ENCODE peak calls at places on chromosomes 13 and 19, in five cellular contexts. L is breast epithelium, U is thoracic aorta, I is astrocyte of the cerebellum, S is tibial nerve. Q is an unnamed sample.

GRCh38 chr19:6260912-6261636 is 18.7 kb downstream of the MLLT1 start:
- DNase-seq in U (no peak), L (no peak), S (no peak), I (no peak), Q (no peak)

GRCh38 chr19:873084-874019 is 13.9 kb downstream of the CFD start:
- DNase-seq in I (no peak), L (no peak), S (no peak), U (no peak), Q (no peak)

GRCh38 chr19:7494416-7495098 is 5.7 kb upstream of the PEX11G start:
- DNase-seq in L (peak), I (no peak), S (peak), U (no peak), Q (no peak)

GRCh38 chr19:8517551-8518442 is 3.8 kb upstream of the ZNF414 start:
- DNase-seq in S (peak), I (no peak), U (no peak), L (no peak), Q (no peak)

GRCh38 chr19:41802770-41803169 is 6.4 kb downstream of the CEACAM3 start:
- DNase-seq in L (no peak), U (no peak), I (no peak), S (no peak), Q (no peak)

GRCh38 chr19:29610213-29610573 is 4.1 kb downstream of the POP4 start:
- DNase-seq in S (no peak), U (no peak), L (no peak), I (no peak), Q (no peak)

GRCh38 chr19:40791349-40791748 is 7.6 kb upstream of the EGLN2 start:
- DNase-seq in U (no peak), S (no peak), I (no peak), L (no peak), Q (no peak)

GRCh38 chr13:35198821-35199220 is 256.8 kb downstream of the NBEA start:
- DNase-seq in L (no peak), I (no peak), S (no peak), U (no peak), Q (no peak)

GRCh38 chr13:113390874-113391497 is 27.1 kb upstream of the GRTP1 start:
- DNase-seq in I (no peak), S (no peak), L (no peak), U (no peak), Q (no peak)

GRCh38 chr13:41145136-41145908 is 12.7 kb upstream of the KBTBD6 start:
- DNase-seq in I (no peak), S (no peak), U (no peak), L (no peak), Q (no peak)

GRCh38 chr19:15487038-15487437 is 7.7 kb upstream of the PGLYRP2 start:
- DNase-seq in I (no peak), L (no peak), S (no peak), U (no peak), Q (no peak)

GRCh38 chr19:39342647-39343305 is 555 bp downstream of the SAMD4B start:
- DNase-seq in S (no peak), L (peak), U (no peak), I (no peak), Q (no peak)

GRCh38 chr19:39345956-39346355 is 3.7 kb downstream of the SAMD4B start:
- DNase-seq in S (no peak), L (no peak), U (no peak), I (no peak), Q (no peak)

GRCh38 chr19:39339636-39340035 is 2.6 kb upstream of the SAMD4B start:
- DNase-seq in S (no peak), L (no peak), I (no peak), U (no peak), Q (no peak)

GRCh38 chr19:39341122-39341719 is 1.0 kb upstream of the SAMD4B start:
- DNase-seq in I (no peak), S (no peak), L (peak), U (no peak), Q (no peak)

DNA sequence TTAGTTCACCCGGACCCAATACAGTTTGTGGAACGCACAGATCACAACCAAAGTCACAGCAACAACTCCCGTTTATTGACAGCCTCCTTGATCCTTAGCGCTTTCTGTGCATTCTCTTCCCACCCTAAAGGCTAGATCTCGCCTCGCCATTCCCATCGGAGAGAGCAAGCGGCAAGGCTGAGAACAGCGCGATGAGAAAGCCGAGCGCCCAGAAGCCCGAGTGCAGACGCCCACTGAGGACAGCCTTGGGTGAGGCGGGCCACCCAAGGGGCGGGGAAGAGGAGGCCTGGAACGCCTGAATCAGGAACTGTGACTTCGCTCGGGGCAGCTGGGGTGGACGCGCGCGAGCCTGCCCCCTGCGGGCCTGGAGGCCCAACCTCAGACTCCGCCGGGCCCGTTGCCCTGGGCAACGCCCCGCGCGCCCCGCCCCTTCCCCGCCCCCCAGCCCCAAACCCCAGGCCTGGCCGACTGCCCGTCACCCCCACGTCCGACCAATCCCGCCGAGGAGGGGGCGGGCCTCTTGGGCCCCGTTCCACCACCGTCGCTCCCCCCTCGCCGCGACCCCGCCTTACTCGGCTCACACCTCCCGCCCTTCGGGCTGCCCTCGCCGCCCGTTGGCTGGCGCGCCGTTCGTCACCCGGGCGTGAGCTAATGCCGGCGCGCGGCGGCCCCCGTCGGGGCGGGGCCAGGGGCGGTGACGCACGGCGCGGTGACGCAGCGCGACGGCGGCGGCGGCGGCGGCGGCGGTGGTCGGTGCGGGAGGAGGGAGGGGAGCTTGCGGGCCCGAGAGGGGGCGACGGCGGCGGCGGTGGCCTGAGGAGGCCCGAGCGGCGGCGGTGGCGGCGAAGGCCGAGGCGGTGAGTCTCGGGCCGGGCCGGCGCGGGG is at the start of gene SAMD4B:
- DNase-seq in U (peak), S (peak), I (peak), L (peak), Q (peak)
- TF ChIP-seq CTCF in U (peak), S (peak), I (peak), L (peak), Q (peak)

GRCh38 chr13:30111810-30112209 is 195.5 kb downstream of the KATNAL1 start:
- DNase-seq in L (no peak), S (no peak), U (no peak), I (no peak), Q (no peak)
- TF ChIP-seq CTCF in L (no peak), S (no peak), U (no peak), I (peak), Q (peak)

DNA sequence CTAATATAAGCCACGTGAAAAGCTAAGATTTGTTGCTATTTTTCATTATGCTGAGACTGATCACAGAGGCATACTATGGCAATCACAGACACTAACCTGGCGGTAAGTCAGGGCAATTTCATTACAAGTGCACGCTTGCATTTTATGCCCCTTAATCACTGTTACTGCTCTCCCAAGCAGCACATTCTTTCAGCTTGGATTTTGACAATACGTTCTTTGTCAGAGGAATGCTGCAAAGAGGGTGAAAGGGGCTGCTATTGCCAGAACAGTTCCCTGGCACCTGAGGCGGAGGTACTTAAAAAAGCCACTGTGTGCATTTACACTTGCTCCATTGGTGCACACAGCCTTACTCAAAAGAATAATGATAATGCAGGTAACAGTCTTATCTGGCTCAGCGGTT is 346.6 kb downstream of the RFC3 start:
- DNase-seq in U (no peak), L (no peak), I (no peak), S (no peak), Q (no peak)
- TF ChIP-seq CTCF in U (no peak), L (no peak), I (peak), S (no peak), Q (no peak)

GRCh38 chr13:49064459-49064858 is 88.7 kb downstream of the FNDC3A start:
- DNase-seq in I (no peak), S (no peak), U (no peak), L (no peak), Q (no peak)

GRCh38 chr13:49066856-49067255 is 91.1 kb downstream of the FNDC3A start:
- DNase-seq in U (no peak), I (no peak), L (no peak), S (no peak), Q (no peak)

GRCh38 chr13:49062297-49062896 is 86.7 kb downstream of the FNDC3A start:
- DNase-seq in S (no peak), L (no peak), I (no peak), U (no peak), Q (no peak)

GRCh38 chr13:49060698-49061387 is 85.1 kb downstream of the FNDC3A start:
- DNase-seq in U (no peak), S (no peak), I (no peak), L (no peak), Q (no peak)

GRCh38 chr13:49063526-49063925 is 87.8 kb downstream of the FNDC3A start:
- DNase-seq in U (no peak), I (no peak), L (no peak), S (no peak), Q (no peak)
- TF ChIP-seq CTCF in U (no peak), I (no peak), L (no peak), S (no peak), Q (no peak)

Q was measured in type B pancreatic cell.